ENCODE peak calls at places on chromosomes 4 and X, in four cellular contexts. One of them, this sample, is unnamed.
A peak's percentile ranks its signal among the peaks of the same experiment; 100 is the strongest.

GRCh38 chr4:81807927-81808672 is 336.4 kb upstream of the RASGEF1B start:
- DNase-seq in pancreas: no peak
- DNase-seq in neuronal stem cell: no peak
- DNase-seq in left lung: peak; percentile 37
- DNase-seq in this sample: no peak

GRCh38 chr4:1291091-1291490 is 1.4 kb downstream of the MAEA start:
- DNase-seq in pancreas: no peak
- DNase-seq in left lung: no peak
- DNase-seq in neuronal stem cell: no peak
- DNase-seq in this sample: no peak

GRCh38 chr4:168150651-168151050 is 58.3 kb downstream of the ANXA10 start:
- DNase-seq in left lung: no peak
- DNase-seq in pancreas: no peak
- DNase-seq in neuronal stem cell: no peak
- DNase-seq in this sample: no peak

GRCh38 chr4:41535911-41536361 is 2.0 kb upstream of the LIMCH1 start:
- DNase-seq in pancreas: no peak
- DNase-seq in neuronal stem cell: no peak
- DNase-seq in left lung: no peak
- DNase-seq in this sample: no peak

GRCh38 chrX:19194285-19195242 is 72.3 kb upstream of the ADGRG2 start:
- DNase-seq in left lung: no peak
- DNase-seq in pancreas: no peak
- DNase-seq in neuronal stem cell: no peak
- DNase-seq in this sample: no peak

GRCh38 chr4:83961575-83961974 is 425.7 kb downstream of the GPAT3 start:
- DNase-seq in pancreas: no peak
- DNase-seq in left lung: no peak
- DNase-seq in neuronal stem cell: no peak
- DNase-seq in this sample: no peak

GRCh38 chrX:119573840-119574393 is 446 bp upstream of the UBE2A start:
- DNase-seq in pancreas: peak; percentile 21
- DNase-seq in left lung: peak; percentile 37
- DNase-seq in neuronal stem cell: no peak
- DNase-seq in this sample: no peak

GRCh38 chrX:95058815-95059214 is 1384.8 kb downstream of the FAM133A start:
- DNase-seq in pancreas: no peak
- DNase-seq in left lung: no peak
- DNase-seq in neuronal stem cell: no peak
- DNase-seq in this sample: no peak

GRCh38 chrX:147565239-147565638 is 346.5 kb upstream of the FMR1 start:
- DNase-seq in neuronal stem cell: no peak
- DNase-seq in left lung: no peak
- DNase-seq in pancreas: no peak
- DNase-seq in this sample: no peak

GRCh38 chr4:103036169-103036568 is 16.7 kb upstream of the SLC9B1 start:
- DNase-seq in pancreas: no peak
- DNase-seq in left lung: no peak
- DNase-seq in neuronal stem cell: no peak
- DNase-seq in this sample: no peak

GRCh38 chr4:176323511-176324160 is 3.9 kb downstream of the SPCS3 start:
- DNase-seq in left lung: no peak
- DNase-seq in pancreas: no peak
- DNase-seq in neuronal stem cell: no peak
- DNase-seq in this sample: no peak
- H3K4me3 ChIP-seq in left lung: no peak overlapping the region
- H3K4me3 ChIP-seq in pancreas: no peak overlapping the region
- H3K4me3 ChIP-seq in neuronal stem cell: no peak overlapping the region
- H3K4me3 ChIP-seq in this sample: no peak overlapping the region

GRCh38 chr4:164894725-164895124 is 17.7 kb downstream of the APELA start:
- DNase-seq in pancreas: no peak
- DNase-seq in left lung: no peak
- DNase-seq in neuronal stem cell: no peak
- DNase-seq in this sample: no peak
- H3K36me3 ChIP-seq in pancreas: no peaks in the 10 kb centered on the region
- H3K36me3 ChIP-seq in left lung: no peaks in the 10 kb centered on the region
- H3K36me3 ChIP-seq in neuronal stem cell: no peaks in the 10 kb centered on the region
- H3K36me3 ChIP-seq in this sample: no peaks in the 10 kb centered on the region

GRCh38 chrX:23493941-23494374 is 159.3 kb downstream of the PTCHD1 start:
- DNase-seq in pancreas: peak; percentile 38
- DNase-seq in left lung: no peak
- DNase-seq in neuronal stem cell: no peak
- DNase-seq in this sample: no peak
- H3K4me3 ChIP-seq in pancreas: no peak overlapping the region
- H3K4me3 ChIP-seq in left lung: no peak overlapping the region
- H3K4me3 ChIP-seq in neuronal stem cell: no peak overlapping the region
- H3K4me3 ChIP-seq in this sample: no peak overlapping the region

GRCh38 chr4:119240568-119240967 is 28.1 kb downstream of the USP53 start:
- DNase-seq in pancreas: no peak
- DNase-seq in neuronal stem cell: no peak
- DNase-seq in left lung: no peak
- DNase-seq in this sample: no peak
- H3K36me3 ChIP-seq in pancreas: no peaks in the 10 kb centered on the region
- H3K36me3 ChIP-seq in neuronal stem cell: no peaks in the 10 kb centered on the region
- H3K36me3 ChIP-seq in left lung: peaks cover 3% of the 10 kb centered on the region
- H3K36me3 ChIP-seq in this sample: peaks cover 4% of the 10 kb centered on the region

GRCh38 chrX:150980711-150981110 is 2.4 kb upstream of the HMGB3 start:
- DNase-seq in left lung: no peak
- DNase-seq in neuronal stem cell: no peak
- DNase-seq in pancreas: no peak
- DNase-seq in this sample: no peak

GRCh38 chrX:150982786-150983525 is at the start of gene HMGB3:
- DNase-seq in left lung: peak; percentile 90
- DNase-seq in neuronal stem cell: peak; percentile 90
- DNase-seq in pancreas: peak; percentile 79
- DNase-seq in this sample: peak; percentile 64

GRCh38 chrX:150983526-150984163 is 510 bp downstream of the HMGB3 start:
- DNase-seq in neuronal stem cell: no peak
- DNase-seq in left lung: no peak
- DNase-seq in pancreas: no peak
- DNase-seq in this sample: peak; percentile 1

GRCh38 chrX:150984164-150984824 is 1.2 kb downstream of the HMGB3 start:
- DNase-seq in left lung: no peak
- DNase-seq in pancreas: no peak
- DNase-seq in neuronal stem cell: peak; percentile 14
- DNase-seq in this sample: no peak

GRCh38 chrX:150982235-150982785 is 825 bp upstream of the HMGB3 start:
- DNase-seq in pancreas: no peak
- DNase-seq in neuronal stem cell: no peak
- DNase-seq in left lung: peak; percentile 40
- DNase-seq in this sample: no peak
- H3K4me3 ChIP-seq in pancreas: no peak overlapping the region
- H3K4me3 ChIP-seq in neuronal stem cell: peak overlapping the region; percentile 84
- H3K4me3 ChIP-seq in left lung: peak overlapping the region; percentile 48
- H3K4me3 ChIP-seq in this sample: peak overlapping the region; percentile 32

DNA sequence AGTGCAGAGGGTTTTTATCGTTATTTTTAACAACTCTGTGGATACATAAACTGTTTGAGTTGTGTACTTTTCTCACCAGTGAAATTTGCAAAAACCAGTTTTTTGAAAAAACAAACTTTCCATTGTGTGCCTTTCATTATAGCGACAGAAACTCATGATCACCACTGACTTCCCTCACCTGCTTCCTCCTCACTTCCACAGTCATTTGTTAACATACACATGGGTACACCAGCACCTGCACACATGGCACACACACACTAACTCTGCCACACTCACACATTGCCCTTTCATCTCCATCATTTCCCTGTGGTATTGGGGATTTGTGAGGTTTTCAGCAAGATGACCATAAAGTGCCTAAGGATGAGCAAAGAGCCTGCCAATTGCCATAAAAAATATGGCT is 20.6 kb downstream of the CLDN22 start:
- DNase-seq in neuronal stem cell: no peak
- DNase-seq in pancreas: no peak
- DNase-seq in left lung: no peak
- DNase-seq in this sample: no peak
- H3K36me3 ChIP-seq in neuronal stem cell: peaks cover 5% of the 10 kb centered on the region
- H3K36me3 ChIP-seq in pancreas: no peaks in the 10 kb centered on the region
- H3K36me3 ChIP-seq in left lung: peaks cover 27% of the 10 kb centered on the region
- H3K36me3 ChIP-seq in this sample: no peaks in the 10 kb centered on the region

This sample was measured in CD8-positive, alpha-beta memory T cell.